ENCODE peak calls at places on chromosomes 11 and 22, in five cellular contexts. K, L, V, R and U are unnamed samples. For H3K4me1, H3K36me3 and H3K9me3, the result is how much of the 10 kb centered on the place peaks cover.

GRCh38 chr22:41021655-41022454 is 70.5 kb upstream of the EP300 start:
- DNase-seq in K (peak), L (no peak), R (peak), V (no peak), U (no peak)

GRCh38 chr11:36818410-36818809 is 220.4 kb upstream of the RAG2 start:
- DNase-seq in L (no peak), V (peak), R (no peak), K (no peak), U (no peak)

GRCh38 chr11:25119416-25119815 is 622.6 kb downstream of the LUZP2 start:
- DNase-seq in K (no peak), R (no peak), V (no peak), L (no peak), U (no peak)

GRCh38 chr22:32544953-32545558 is 70.4 kb downstream of the FBXO7 start:
- DNase-seq in R (peak), V (no peak), K (no peak), L (peak), U (no peak)

GRCh38 chr11:45102361-45102809 is 44.1 kb upstream of the PRDM11 start:
- DNase-seq in R (no peak), V (no peak), L (peak), K (no peak), U (no peak)

GRCh38 chr11:112219476-112220232 is 6.6 kb upstream of the PTS start:
- DNase-seq in V (peak), K (peak), R (peak), L (no peak), U (no peak)

GRCh38 chr11:13876423-13876822 is 86.1 kb upstream of the SPON1 start:
- DNase-seq in L (peak), K (no peak), R (no peak), V (no peak), U (no peak)

GRCh38 chr11:86888164-86888977 is 66.8 kb downstream of the FZD4 start:
- DNase-seq in L (no peak), K (no peak), V (no peak), R (peak), U (no peak)

GRCh38 chr11:112270551-112271180 is 10.0 kb upstream of the PLET1 start:
- DNase-seq in R (no peak), V (no peak), L (no peak), K (no peak), U (no peak)

GRCh38 chr11:74257934-74258553 is 53.4 kb downstream of the P4HA3 start:
- DNase-seq in K (peak), R (peak), L (peak), V (no peak), U (no peak)

GRCh38 chr11:77073328-77074001 is 6.7 kb downstream of the CAPN5 start:
- DNase-seq in L (peak), V (no peak), R (peak), K (peak), U (no peak)

DNA sequence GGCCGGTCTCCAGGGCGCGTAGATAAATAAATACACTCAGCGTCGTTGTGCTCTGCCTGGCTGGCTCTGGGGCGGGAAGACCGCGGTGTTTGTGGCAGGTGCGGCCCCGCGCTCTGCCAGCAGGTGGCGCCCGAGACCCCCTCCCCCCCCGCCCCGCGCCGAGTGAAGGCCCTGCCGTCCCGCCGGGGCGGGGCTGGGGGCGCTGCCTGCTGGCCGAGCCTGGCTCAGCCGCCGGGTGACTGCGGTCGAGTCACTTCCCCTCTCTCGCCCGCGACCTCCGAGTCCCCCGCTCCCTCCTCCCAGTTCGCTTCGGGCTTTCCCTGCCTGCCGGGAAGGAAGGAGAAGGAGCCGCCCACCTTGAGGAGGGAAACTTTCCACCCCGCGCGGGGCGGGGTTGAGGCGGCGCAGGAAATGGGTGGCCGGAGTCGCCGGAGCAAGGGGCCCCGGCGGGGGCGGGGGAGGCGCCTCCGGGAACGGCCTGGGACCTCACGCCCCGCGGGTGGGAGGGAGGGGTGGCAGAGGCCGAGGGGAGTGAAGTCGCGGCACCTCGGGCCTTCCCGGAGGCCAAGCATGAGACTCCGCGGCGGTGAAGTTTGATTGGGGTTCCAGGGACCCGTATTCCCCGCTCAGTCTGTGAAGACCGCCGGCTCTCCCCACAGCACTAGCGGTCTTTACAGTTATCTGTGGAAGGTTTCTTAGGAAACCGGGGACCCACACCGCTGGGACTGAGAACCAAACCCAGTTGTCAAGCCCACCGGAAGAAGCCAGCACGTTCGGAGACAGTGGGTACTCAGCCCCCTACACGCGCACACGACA is 1.5 kb upstream of the EHBP1L1 start:
- DNase-seq in V (peak), R (peak), K (peak), L (no peak), U (peak)
- H3K4me1 ChIP-seq in V (under half), R (under half), K (under half), L (half or more), U (under half)

GRCh38 chr22:38741576-38741975 is 14.2 kb downstream of the SUN2 start:
- DNase-seq in R (no peak), L (no peak), V (no peak), K (no peak), U (no peak)
- H3K36me3 ChIP-seq in R (half or more), L (under half), V (half or more), K (under half), U (half or more)

DNA sequence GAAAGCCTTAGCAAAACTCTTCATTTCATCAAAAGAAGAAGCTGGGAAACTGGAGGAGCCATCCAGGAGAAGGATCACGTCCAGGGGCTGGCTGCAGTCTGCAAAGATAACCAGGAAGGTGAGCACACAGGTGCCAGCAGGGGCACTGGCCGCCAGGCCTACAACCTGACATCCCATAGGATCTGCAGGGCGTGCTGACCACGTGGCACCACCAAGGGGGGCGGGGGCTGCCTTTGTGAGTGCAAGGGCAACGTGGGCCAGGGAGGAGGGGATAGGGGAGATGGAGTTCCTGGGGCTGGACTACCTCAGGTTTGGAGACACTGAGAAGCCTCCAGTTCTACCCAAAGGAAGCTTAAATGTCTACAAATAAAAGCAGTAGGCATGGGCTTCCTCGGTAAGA is 102.7 kb upstream of the CCT8L2 start:
- DNase-seq in R (no peak), V (no peak), L (no peak), K (no peak), U (no peak)
- H3K9me3 ChIP-seq in R (under half), V (under half), L (under half), K (under half), U (under half)

GRCh38 chr11:123741159-123741951 is at the start of gene ZNF202:
- DNase-seq in V (peak), K (peak), R (peak), L (peak), U (peak)

GRCh38 chr11:123742334-123742733 is 874 bp upstream of the ZNF202 start:
- DNase-seq in K (no peak), V (peak), L (no peak), R (no peak), U (no peak)

GRCh38 chr11:123742778-123743177 is 1.3 kb upstream of the ZNF202 start:
- DNase-seq in L (no peak), K (no peak), R (no peak), V (peak), U (no peak)

GRCh38 chr11:123740787-123741158 is 687 bp downstream of the ZNF202 start:
- DNase-seq in R (no peak), L (no peak), K (no peak), V (no peak), U (no peak)

GRCh38 chr11:123745764-123746451 is 4.4 kb upstream of the ZNF202 start:
- DNase-seq in L (no peak), R (no peak), V (peak), K (no peak), U (no peak)
- H3K4me1 ChIP-seq in L (under half), R (under half), V (under half), K (under half), U (under half)

DNA sequence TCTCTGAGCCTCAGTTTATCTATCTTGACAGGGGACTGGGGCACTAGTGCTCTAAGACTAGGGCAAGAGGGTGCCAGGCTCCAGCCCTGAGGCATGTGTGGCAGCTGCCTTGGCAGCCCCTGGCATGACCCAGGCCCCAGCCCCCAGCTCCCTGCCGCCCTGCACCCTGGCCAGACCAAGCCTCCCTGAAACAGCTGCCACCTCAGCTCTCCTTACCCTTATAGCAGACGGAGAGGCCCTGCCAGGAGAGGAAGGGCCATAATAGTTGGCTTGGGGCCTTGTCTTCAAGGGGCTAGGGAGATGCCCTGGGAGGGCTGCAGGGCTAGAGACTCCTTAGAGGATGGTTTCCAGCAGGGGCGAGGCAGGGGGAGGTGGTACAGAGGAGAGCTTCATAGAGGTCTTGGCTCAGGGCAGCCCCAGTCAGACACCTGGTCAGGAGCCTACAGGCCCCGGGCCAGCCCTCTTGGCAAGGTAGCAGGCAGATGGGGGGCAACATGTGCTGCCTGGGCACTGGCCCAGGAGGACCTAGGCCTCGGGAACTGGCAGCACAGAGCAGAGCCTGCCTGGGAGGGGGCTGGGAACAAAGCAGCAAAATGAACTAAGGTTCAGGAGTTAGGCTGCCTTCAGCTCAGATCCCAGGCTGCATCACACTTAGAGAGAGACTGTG is 13.0 kb downstream of the SMTN start:
- DNase-seq in R (no peak), V (no peak), L (no peak), K (peak), U (no peak)
- H3K36me3 ChIP-seq in R (half or more), V (half or more), L (under half), K (under half), U (half or more)

DNA sequence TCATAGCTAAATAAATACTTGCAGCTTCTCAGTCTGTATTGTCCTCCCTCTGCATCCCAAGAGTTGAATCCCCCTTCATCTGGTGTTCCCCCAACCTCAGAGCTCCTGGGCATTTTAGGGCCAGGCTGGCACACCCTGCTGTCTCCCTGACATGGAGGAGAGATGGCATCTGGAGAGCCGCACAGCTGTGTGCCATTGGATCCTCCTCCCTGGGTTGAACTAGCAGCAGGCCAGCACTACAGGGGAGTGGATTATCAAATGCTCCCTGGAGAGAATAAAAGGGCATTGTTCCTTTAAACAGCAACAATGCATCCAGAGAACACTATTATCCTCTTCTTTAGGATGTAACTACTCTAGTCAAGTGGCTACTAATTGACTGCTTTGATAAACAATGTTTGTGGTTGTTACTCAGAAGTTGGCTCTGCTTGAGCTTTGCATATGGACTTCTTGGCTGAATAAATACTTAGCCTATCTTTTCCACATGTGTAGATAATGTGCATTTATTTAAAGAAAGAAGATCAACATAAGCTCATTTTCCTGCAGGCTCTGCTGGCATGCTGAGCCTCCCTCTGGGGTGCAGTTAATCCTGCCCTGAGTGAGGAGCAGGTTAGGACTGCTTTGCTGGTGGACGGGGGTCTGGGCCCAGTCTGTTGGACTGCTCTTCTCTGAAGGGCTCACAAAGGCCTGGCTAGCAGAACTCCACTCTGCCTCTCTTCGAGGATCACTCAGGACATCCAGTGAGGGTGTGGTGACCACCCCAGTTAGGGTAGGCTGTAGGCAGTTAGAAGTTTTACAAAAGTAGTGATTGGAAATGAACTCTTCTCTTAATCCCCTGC is 897.2 kb downstream of the TBC1D22A start:
- DNase-seq in R (no peak), L (no peak), V (peak), K (no peak), U (no peak)
- H3K9me3 ChIP-seq in R (under half), L (under half), V (under half), K (under half), U (under half)

GRCh38 chr11:72328366-72329224 is 84.6 kb upstream of the PHOX2A start:
- DNase-seq in K (peak), L (no peak), R (peak), V (no peak), U (no peak)
- H3K4me1 ChIP-seq in K (under half), L (under half), R (under half), V (under half), U (under half)

GRCh38 chr11:12173111-12173510 is 62.7 kb downstream of the MICAL2 start:
- DNase-seq in L (no peak), K (no peak), V (no peak), R (no peak), U (no peak)

GRCh38 chr11:12174145-12175143 is 64.1 kb downstream of the MICAL2 start:
- DNase-seq in V (no peak), K (no peak), R (peak), L (no peak), U (no peak)

GRCh38 chr11:12177739-12178338 is 67.4 kb downstream of the MICAL2 start:
- DNase-seq in V (no peak), K (no peak), L (no peak), R (peak), U (no peak)

GRCh38 chr11:12172493-12173013 is 62.2 kb downstream of the MICAL2 start:
- DNase-seq in R (no peak), L (no peak), K (no peak), V (no peak), U (no peak)

DNA sequence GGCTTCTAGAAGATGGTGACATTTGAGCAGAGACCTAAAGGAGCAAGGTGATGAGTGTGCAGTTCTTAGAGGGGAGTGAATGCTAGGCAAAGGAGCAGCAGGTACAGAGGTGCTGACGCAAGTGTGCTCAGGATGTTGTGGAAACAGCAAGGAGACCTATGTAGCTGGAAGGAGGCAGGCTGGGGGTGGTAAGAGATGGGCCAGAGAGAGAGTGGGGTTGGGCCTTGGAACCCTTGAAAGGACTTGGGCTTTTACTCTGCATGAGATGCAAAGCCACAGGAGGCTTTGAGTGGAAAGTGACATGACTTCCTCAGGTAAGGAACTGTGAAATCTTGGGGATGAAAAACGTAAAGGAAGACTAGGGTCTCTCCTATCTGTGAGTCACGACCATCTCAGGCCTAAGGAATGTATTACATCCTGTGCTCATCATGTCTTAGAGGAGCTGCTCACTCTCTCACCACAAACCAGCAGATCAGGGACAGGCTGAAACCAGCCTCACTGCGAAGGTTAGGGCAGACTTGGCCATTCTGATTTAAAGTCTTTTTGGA is 65.4 kb downstream of the MICAL2 start:
- DNase-seq in R (peak), K (no peak), V (no peak), L (no peak), U (no peak)
- H3K36me3 ChIP-seq in R (under half), K (under half), V (under half), L (under half), U (under half)